ENCODE peak calls at places on chromosomes 13 and 19, in five cellular contexts. E, D, K, X and C are unnamed samples.

GRCh38 chr13:29855009-29855408 is 4.6 kb upstream of the UBL3 start:
- DNase-seq in D (no peak), X (no peak), K (no peak), E (no peak), C (no peak)

GRCh38 chr13:53191091-53191490 is 162.5 kb downstream of the OLFM4 start:
- DNase-seq in K (peak), X (no peak), E (no peak), D (no peak), C (no peak)

GRCh38 chr19:19113040-19113541 is 25.2 kb downstream of the TMEM161A start:
- DNase-seq in X (no peak), K (peak), D (no peak), E (no peak), C (no peak)

GRCh38 chr13:75518439-75519088 is 19.1 kb downstream of the COMMD6 start:
- DNase-seq in K (no peak), E (no peak), X (no peak), D (no peak), C (no peak)

GRCh38 chr19:16627194-16627927 is 643 bp downstream of the MED26 start:
- DNase-seq in E (no peak), X (no peak), D (no peak), K (no peak), C (no peak)

GRCh38 chr13:30051531-30052060 is 201.2 kb upstream of the UBL3 start:
- DNase-seq in E (no peak), D (no peak), X (no peak), K (no peak), C (no peak)

GRCh38 chr13:32019612-32020233 is 11.9 kb upstream of the FRY start:
- DNase-seq in X (peak), E (no peak), K (peak), D (no peak), C (no peak)

GRCh38 chr13:45396548-45397095 is 21.6 kb downstream of the SLC25A30 start:
- DNase-seq in E (no peak), D (no peak), X (no peak), K (peak), C (no peak)

GRCh38 chr13:45055198-45055901 is 65.0 kb upstream of the GTF2F2 start:
- DNase-seq in D (no peak), K (peak), X (no peak), E (no peak), C (no peak)

GRCh38 chr13:44768233-44768632 is 192.1 kb upstream of the TSC22D1 start:
- DNase-seq in E (no peak), D (no peak), X (no peak), K (peak), C (no peak)

GRCh38 chr19:31110331-31110730 is 238.9 kb downstream of the TSHZ3 start:
- DNase-seq in K (peak), D (no peak), X (no peak), E (no peak), C (no peak)

GRCh38 chr13:100063333-100063732 is 25.6 kb upstream of the PCCA start:
- DNase-seq in K (peak), X (no peak), D (no peak), E (no peak), C (no peak)

GRCh38 chr19:932647-933552 is 7.1 kb downstream of the ARID3A start:
- DNase-seq in E (peak), K (peak), X (peak), D (peak), C (no peak)

GRCh38 chr13:73397486-73398020 is 338.7 kb downstream of the KLF5 start:
- DNase-seq in D (no peak), K (no peak), E (no peak), X (no peak), C (no peak)

GRCh38 chr13:27280009-27280646 is 9.5 kb downstream of the RASL11A start:
- DNase-seq in E (no peak), K (no peak), X (no peak), D (no peak), C (no peak)

GRCh38 chr13:38970380-38971051 is 20.1 kb downstream of the STOML3 start:
- DNase-seq in D (no peak), K (no peak), E (no peak), X (no peak), C (no peak)

GRCh38 chr13:78621086-78621485 is 17.7 kb upstream of the POU4F1 start:
- DNase-seq in K (no peak), E (no peak), D (no peak), X (no peak), C (no peak)

DNA sequence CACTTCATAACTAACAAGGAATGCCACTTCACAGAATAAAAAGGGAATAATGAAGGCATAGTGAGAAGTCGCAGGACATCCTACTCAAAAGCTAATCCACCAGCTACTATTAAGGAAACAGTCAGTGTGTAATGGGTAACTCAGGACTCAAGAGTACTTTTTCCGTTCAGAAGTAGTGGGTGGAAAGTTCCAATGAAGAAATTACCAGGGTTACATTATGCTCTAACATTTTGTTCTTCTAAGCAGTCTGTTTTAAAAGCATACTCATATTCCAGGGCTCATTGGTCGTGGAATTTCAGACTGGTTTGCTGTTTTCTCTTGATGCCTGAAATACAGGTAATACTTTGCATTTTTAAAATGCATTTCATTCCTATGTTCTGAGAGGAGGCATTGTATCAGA is 222.4 kb upstream of the IRS2 start:
- DNase-seq in X (no peak), E (no peak), K (no peak), D (no peak), C (no peak)
- H3K4me3 ChIP-seq in X (no peak), E (no peak), K (no peak), D (no peak), C (no peak)

GRCh38 chr19:6586726-6587092 is 4.2 kb downstream of the CD70 start:
- DNase-seq in D (no peak), X (no peak), E (no peak), K (no peak), C (no peak)
- H3K4me3 ChIP-seq in D (peak), X (no peak), E (no peak), K (no peak), C (no peak)

GRCh38 chr13:70107125-70107497 is 515 bp upstream of the ATXN8OS start:
- DNase-seq in K (no peak), X (no peak), D (no peak), E (no peak), C (no peak)
- H3K4me3 ChIP-seq in K (no peak), X (no peak), D (no peak), E (no peak), C (no peak)

DNA sequence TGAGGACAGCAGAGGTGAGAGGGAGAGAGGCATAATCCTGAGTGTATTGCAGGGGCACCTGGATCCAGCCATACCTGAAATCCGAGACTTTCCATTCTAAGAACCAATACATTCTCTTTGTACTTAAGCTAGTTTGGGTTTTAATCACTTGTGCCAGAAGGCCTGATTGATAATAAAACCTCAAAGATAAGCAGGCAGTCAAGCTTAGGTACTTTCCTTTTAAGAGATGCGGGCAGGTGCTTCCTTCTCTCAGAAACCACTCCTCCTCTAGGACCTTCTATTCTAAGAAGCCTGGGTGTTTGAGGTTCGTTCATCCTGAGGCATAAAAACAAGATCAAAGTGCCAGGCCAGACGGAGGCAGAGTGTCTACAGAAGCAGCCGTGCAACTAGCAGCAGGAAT is 22.2 kb downstream of the FAM187B start:
- DNase-seq in K (no peak), E (no peak), X (no peak), D (no peak), C (peak)
- H3K4me3 ChIP-seq in K (no peak), E (no peak), X (no peak), D (no peak), C (no peak)

DNA sequence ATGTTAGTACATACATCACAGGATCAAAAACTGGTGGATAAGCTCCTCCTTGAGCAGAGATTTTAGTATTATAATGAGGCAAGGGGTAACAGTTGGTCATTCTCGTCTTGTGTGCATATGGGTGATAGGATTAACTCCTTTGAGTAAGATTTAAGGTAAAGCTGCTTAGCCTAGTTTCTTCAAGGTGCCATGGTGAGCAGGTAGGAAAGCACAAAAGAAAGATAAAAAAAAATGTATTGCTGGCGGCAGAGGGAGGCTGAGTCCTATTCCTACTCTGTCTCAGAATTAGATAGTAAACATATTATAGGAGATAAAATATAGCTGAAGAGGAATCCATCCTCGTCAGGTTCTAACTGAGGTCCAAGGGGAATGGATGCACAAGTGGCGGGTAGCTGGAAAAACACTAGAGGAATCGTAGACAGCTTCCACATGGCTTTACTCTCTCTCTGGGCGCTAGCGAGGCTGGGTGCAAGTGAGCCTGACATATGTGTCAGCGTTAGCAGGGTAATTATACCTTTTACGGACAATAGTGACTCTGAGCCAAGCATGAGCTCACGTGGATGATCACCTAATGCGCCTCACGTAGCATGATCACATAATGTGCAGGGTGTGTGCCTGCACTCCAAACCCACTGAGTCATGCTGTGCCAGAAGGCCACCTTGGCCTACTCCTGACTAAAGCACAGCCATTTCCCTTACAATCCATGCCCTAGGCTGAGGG is 734.3 kb upstream of the MIR17HG start:
- DNase-seq in D (no peak), K (no peak), X (no peak), E (no peak), C (no peak)
- H3K4me3 ChIP-seq in D (no peak), K (no peak), X (no peak), E (no peak), C (no peak)

DNA sequence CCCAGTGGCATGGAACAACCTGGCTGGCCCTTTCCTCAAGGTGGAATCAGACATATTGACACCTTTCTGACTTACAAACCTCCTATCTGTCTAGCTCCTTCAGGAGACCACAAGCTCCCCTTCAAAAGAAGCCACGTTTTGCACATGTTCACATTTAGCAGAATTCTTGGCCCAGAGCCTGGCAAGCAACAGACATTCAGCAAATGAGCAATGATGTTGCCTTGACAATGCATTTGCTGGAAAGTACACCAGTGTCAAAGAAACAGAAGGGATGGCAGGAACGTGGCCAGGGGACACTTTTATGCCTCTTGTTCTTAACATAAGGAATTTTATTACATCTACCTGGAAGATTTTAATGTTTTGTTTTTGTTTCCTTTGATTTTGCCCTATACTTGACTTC is 85.5 kb upstream of the FGF14 start:
- DNase-seq in D (no peak), K (no peak), X (no peak), E (no peak), C (no peak)
- H3K4me3 ChIP-seq in D (no peak), K (no peak), X (no peak), E (no peak), C (no peak)

GRCh38 chr19:2273356-2274184 is 8.4 kb downstream of the PEAK3 start:
- DNase-seq in D (peak), K (peak), X (peak), E (peak), C (peak)
- H3K4me3 ChIP-seq in D (peak), K (peak), X (no peak), E (peak), C (no peak)